ENCODE peak calls at places on chromosomes 3 and 15, in seven cellular contexts. Q is H9, E is IMR-90, G is H1, V is mesendoderm, M is neuronal stem cell, T is trophoblast cell. I is an unnamed sample.

GRCh38 chr3:13513051-13513912 is 33.2 kb downstream of the HDAC11 start:
- DNase-seq in Q (no peak), E (peak; percentile 17), G (no peak), V (no peak), M (no peak), T (peak; percentile 49), I (no peak)

GRCh38 chr3:130849111-130849552 is 44.8 kb upstream of the ATP2C1 start:
- DNase-seq in Q (no peak), E (no peak), G (no peak), V (no peak), M (no peak), T (no peak), I (no peak)

GRCh38 chr3:123733805-123734526 is 149.1 kb upstream of the HACD2 start:
- DNase-seq in Q (no peak), E (peak; percentile 95), G (no peak), V (no peak), M (no peak), T (no peak), I (peak; percentile 86)

GRCh38 chr3:160400631-160401150 is 1.2 kb downstream of the SMC4 start:
- DNase-seq in Q (no peak), E (no peak), G (no peak), V (peak; percentile 28), M (no peak), T (peak; percentile 33), I (no peak)

GRCh38 chr3:162892921-162893793 is 1396.5 kb downstream of the OTOL1 start:
- DNase-seq in Q (no peak), E (no peak), G (no peak), V (no peak), M (no peak), T (no peak), I (no peak)

GRCh38 chr3:55564709-55565108 is 77.6 kb upstream of the WNT5A start:
- DNase-seq in Q (no peak), E (peak; percentile 69), G (no peak), V (no peak), M (no peak), T (no peak), I (peak; percentile 79)

GRCh38 chr15:23561914-23562313 is 3.6 kb upstream of the MKRN3 start:
- DNase-seq in Q (no peak), E (no peak), G (no peak), V (no peak), M (no peak), T (no peak), I (no peak)

GRCh38 chr3:78204977-78205376 is 1165.1 kb downstream of the ROBO2 start:
- DNase-seq in Q (no peak), E (peak; percentile 67), G (no peak), V (peak; percentile 82), M (no peak), T (no peak), I (peak; percentile 74)

GRCh38 chr15:60886680-60887079 is 342.4 kb downstream of the RORA start:
- DNase-seq in Q (no peak), E (no peak), G (no peak), V (no peak), M (no peak), T (no peak), I (no peak)

GRCh38 chr3:66989860-66990696 is 8.0 kb upstream of the KBTBD8 start:
- DNase-seq in Q (no peak), E (no peak), G (no peak), V (peak; percentile 68), M (no peak), T (peak; percentile 20), I (no peak)

GRCh38 chr15:62895905-62896316 is 146.6 kb upstream of the TPM1 start:
- DNase-seq in Q (no peak), E (peak; percentile 95), G (no peak), V (peak; percentile 46), M (no peak), T (no peak), I (peak; percentile 95)

GRCh38 chr3:185332026-185332735 is 30.8 kb upstream of the MAP3K13 start:
- DNase-seq in Q (no peak), E (peak; percentile 82), G (no peak), V (peak; percentile 57), M (no peak), T (no peak), I (peak; percentile 84)

GRCh38 chr3:141105828-141106628 is 54.9 kb downstream of the SPSB4 start:
- DNase-seq in Q (peak; percentile 68), E (peak; percentile 86), G (no peak), V (peak; percentile 94), M (peak; percentile 80), T (peak; percentile 72), I (peak; percentile 77)

GRCh38 chr3:27046346-27046745 is 322.8 kb downstream of the NEK10 start:
- DNase-seq in Q (no peak), E (no peak), G (no peak), V (peak; percentile 66), M (no peak), T (no peak), I (no peak)

GRCh38 chr15:47333758-47334157 is 383.5 kb upstream of the SEMA6D start:
- DNase-seq in Q (no peak), E (peak; percentile 4), G (no peak), V (peak; percentile 73), M (no peak), T (peak; percentile 22), I (no peak)

DNA sequence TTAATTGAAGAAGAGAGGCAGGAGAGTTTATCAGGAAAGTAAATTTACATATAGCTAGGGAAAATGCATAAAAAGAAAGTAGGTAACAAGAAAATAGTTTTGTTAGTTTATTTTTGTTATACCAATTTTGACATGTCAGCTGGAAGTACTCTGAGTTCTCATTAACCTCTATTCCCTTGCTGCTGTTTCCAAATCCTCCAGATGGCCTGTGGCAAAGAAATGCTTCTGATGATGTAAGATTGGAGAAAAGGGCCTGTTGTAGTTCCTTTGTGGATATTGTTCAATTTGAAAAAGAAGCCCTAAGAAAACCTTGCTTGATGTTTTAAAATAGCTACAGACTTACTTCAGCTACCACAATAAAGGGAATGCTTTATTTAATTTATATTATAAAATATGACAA is 192.9 kb upstream of the SLITRK3 start:
- DNase-seq in Q (no peak), E (no peak), G (no peak), V (no peak), M (no peak), T (peak; percentile 8), I (peak; percentile 57)
- H2BK5ac ChIP-seq in Q (no peak overlapping the region), E (no peak overlapping the region), G (no peak overlapping the region), V (no peak overlapping the region), M (no peak overlapping the region), T (no peak overlapping the region), I (no peak overlapping the region)

DNA sequence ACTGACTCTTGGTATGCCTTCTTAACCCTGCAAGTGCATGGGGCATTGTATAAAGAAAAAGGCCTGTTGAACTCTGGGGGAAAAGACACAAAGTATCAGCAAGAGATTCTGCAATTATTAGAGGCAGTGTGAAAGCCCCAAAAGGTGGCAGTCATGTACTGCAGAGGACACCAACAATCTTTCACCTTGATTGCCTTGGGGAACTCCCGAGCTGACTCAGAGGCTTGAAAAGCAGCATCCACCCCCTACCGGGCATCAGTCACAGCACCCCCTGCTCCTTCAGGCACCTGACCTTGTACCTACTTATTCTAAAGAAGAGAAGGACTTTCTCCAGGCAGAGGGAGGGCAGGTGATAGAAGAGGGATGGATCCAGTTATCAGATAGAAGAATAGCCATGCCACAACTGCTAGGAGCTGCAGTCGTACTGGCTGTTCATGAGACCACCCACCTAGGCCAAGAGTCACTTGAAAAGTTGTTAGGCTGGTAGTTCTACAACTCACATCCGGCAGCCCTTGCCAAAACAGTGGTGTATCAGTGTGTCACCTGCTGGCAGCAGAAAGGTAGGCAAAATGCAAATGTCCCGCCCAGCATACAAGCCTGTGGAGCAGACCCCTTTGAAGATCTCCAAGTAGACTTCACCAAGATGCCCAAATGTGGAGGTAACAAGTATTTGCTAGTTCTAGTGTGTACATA is 241.6 kb upstream of the CNTN6 start:
- DNase-seq in Q (peak; percentile 58), E (no peak), G (peak; percentile 25), V (peak; percentile 74), M (no peak), T (no peak), I (no peak)
- H2BK5ac ChIP-seq in Q (no peak overlapping the region), E (no peak overlapping the region), G (no peak overlapping the region), V (no peak overlapping the region), M (no peak overlapping the region), T (no peak overlapping the region), I (no peak overlapping the region)

GRCh38 chr3:106305127-106305526 is 436.3 kb upstream of the CBLB start:
- DNase-seq in Q (no peak), E (peak; percentile 13), G (no peak), V (no peak), M (no peak), T (no peak), I (no peak)

GRCh38 chr3:106305882-106306445 is 437.2 kb upstream of the CBLB start:
- DNase-seq in Q (no peak), E (no peak), G (no peak), V (no peak), M (no peak), T (no peak), I (no peak)

DNA sequence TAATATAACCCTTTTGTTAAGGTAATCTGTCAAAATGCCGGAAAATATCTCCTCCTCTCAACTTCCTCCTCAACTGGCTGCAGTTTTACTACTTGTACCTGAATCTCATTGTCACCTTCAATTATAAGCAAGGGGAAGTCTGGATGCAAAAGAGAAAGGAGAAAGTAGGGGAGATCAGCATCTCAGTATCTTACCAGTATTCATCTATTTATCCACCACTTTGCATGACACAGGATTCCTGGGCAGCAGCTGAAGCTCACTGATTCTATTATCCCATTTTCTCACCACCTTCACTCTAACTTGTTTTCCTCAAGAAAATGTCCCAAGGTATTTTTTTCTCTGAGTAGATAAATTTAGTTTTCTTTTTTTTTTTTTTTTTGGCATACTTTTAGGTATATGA is 440.5 kb upstream of the CBLB start:
- DNase-seq in Q (no peak), E (no peak), G (no peak), V (no peak), M (no peak), T (no peak), I (no peak)
- H2BK5ac ChIP-seq in Q (no peak overlapping the region), E (no peak overlapping the region), G (no peak overlapping the region), V (no peak overlapping the region), M (no peak overlapping the region), T (no peak overlapping the region), I (no peak overlapping the region)

GRCh38 chr3:168622795-168623194 is 527.1 kb upstream of the GOLIM4 start:
- DNase-seq in Q (no peak), E (no peak), G (no peak), V (no peak), M (no peak), T (no peak), I (peak; percentile 27)

GRCh38 chr3:168628549-168628948 is 532.8 kb upstream of the GOLIM4 start:
- DNase-seq in Q (no peak), E (no peak), G (no peak), V (no peak), M (no peak), T (no peak), I (no peak)

GRCh38 chr3:168624195-168624594 is 528.5 kb upstream of the GOLIM4 start:
- DNase-seq in Q (no peak), E (no peak), G (no peak), V (no peak), M (no peak), T (no peak), I (no peak)

GRCh38 chr3:168625477-168625876 is 529.8 kb upstream of the GOLIM4 start:
- DNase-seq in Q (no peak), E (no peak), G (no peak), V (no peak), M (no peak), T (no peak), I (no peak)

DNA sequence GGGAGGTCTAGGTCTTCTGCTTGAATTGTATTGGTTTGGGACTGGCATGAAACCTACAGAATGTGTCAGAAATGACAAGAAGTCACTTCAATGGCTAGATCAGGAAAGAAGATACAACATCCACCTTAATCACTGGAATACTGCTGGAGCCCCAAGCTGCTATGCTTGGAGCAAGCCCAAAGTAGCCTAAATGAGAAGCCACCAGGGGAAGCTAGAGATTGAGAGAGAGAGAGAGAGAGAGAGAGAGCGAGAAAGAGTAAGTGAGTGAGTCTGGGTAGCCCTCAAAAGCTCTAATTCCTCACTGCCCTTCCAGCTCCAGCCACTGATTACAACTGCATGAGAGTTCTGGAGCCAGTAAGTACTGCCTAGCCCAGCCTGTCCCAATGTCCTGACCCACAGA is 529.2 kb upstream of the GOLIM4 start:
- DNase-seq in Q (peak; percentile 37), E (no peak), G (no peak), V (peak; percentile 71), M (no peak), T (no peak), I (no peak)
- H2BK5ac ChIP-seq in Q (no peak overlapping the region), E (no peak overlapping the region), G (no peak overlapping the region), V (no peak overlapping the region), M (no peak overlapping the region), T (no peak overlapping the region), I (no peak overlapping the region)

I was measured in mesenchymal stem cell.